ENCODE peak calls at places on chromosome X, in nine cellular contexts. G is dorsolateral prefrontal cortex; A is heart right ventricle; V is brain microvascular endothelial cell; U is spleen; O is upper lobe of left lung; I is right cardiac atrium; B is naive thymus-derived CD4-positive, alpha-beta T cell; C is IMR-90. K is an unnamed sample.

GRCh38 chrX:102067966-102068723 is 57.3 kb upstream of the TCEAL2 start:
- DNase-seq in A (no peak), I (no peak), O (no peak), U (no peak), C (peak), B (peak), V (peak), G (no peak), K (no peak)

GRCh38 chrX:97633798-97634197 is 750.1 kb downstream of the RPA4 start:
- DNase-seq in G (no peak), B (no peak), V (no peak), U (no peak), I (no peak), A (no peak), C (no peak), O (no peak), K (no peak)

GRCh38 chrX:24097741-24098140 is 43.0 kb downstream of the EIF2S3 start:
- DNase-seq in B (no peak), C (peak), U (no peak), G (no peak), O (no peak), I (no peak), A (no peak), V (no peak), K (no peak)

GRCh38 chrX:55057691-55058249 is 17.1 kb upstream of the PAGE2B start:
- DNase-seq in V (peak), B (peak), U (no peak), O (no peak), G (no peak), I (no peak), A (peak), C (peak), K (no peak)

GRCh38 chrX:132488819-132489255 is at the start of gene MBNL3:
- DNase-seq in C (peak), V (no peak), I (peak), O (peak), A (peak), B (peak), U (peak), G (no peak), K (no peak)

GRCh38 chrX:323721-324628 is 5.4 kb upstream of the GTPBP6 start:
- DNase-seq in U (peak), G (peak), A (no peak), C (peak), V (peak), I (peak), B (no peak), O (peak), K (peak)

GRCh38 chrX:148499638-148500427 is 584 bp upstream of the AFF2 start:
- DNase-seq in O (peak), G (no peak), A (no peak), C (no peak), I (no peak), U (peak), V (no peak), B (no peak), K (no peak)

GRCh38 chrX:115560978-115561604 is at the start of gene PLS3:
- DNase-seq in G (peak), C (peak), I (peak), V (peak), U (peak), A (peak), O (peak), B (no peak), K (no peak)

GRCh38 chrX:63506320-63506719 is 155.2 kb upstream of the SPIN4 start:
- DNase-seq in O (no peak), G (no peak), A (no peak), B (no peak), C (peak), U (no peak), V (no peak), I (no peak), K (no peak)

GRCh38 chrX:68696267-68696666 is 48.8 kb downstream of the STARD8 start:
- DNase-seq in C (no peak), B (no peak), I (no peak), O (no peak), U (peak), A (no peak), V (no peak), G (no peak), K (no peak)

GRCh38 chrX:80511969-80512760 is 91.9 kb downstream of the TENT5D start:
- DNase-seq in U (no peak), V (no peak), G (no peak), A (no peak), B (no peak), I (no peak), O (no peak), C (no peak), K (no peak)

GRCh38 chrX:35711281-35711680 is 86.9 kb upstream of the MAGEB16 start:
- DNase-seq in C (no peak), O (no peak), B (no peak), V (peak), A (no peak), I (no peak), U (no peak), G (no peak), K (no peak)

GRCh38 chrX:129876734-129877395 is 29.1 kb upstream of the UTP14A start:
- DNase-seq in O (no peak), V (peak), B (no peak), A (no peak), I (no peak), G (no peak), U (no peak), C (peak), K (peak)

GRCh38 chrX:49910344-49910743 is 12.1 kb upstream of the CLCN5 start:
- DNase-seq in G (no peak), U (no peak), C (no peak), A (no peak), O (no peak), I (no peak), V (no peak), B (no peak), K (no peak)

GRCh38 chrX:151974336-151975227 is at the start of gene GABRE:
- DNase-seq in B (no peak), C (no peak), U (no peak), I (peak), A (peak), O (peak), G (no peak), V (no peak), K (no peak)

GRCh38 chrX:70444326-70445196 is at the start of gene DLG3:
- DNase-seq in U (no peak), I (peak), V (no peak), A (no peak), B (no peak), O (peak), G (peak), C (peak), K (no peak)

GRCh38 chrX:103404225-103405008 is 28.1 kb downstream of the BEX3 start:
- DNase-seq in I (peak), A (peak), V (peak), C (peak), U (no peak), B (peak), G (peak), O (peak), K (no peak)

GRCh38 chrX:115589419-115589818 is 28.4 kb downstream of the PLS3 start:
- DNase-seq in I (no peak), O (no peak), V (no peak), B (no peak), U (no peak), G (no peak), A (no peak), C (no peak), K (peak)

GRCh38 chrX:40278340-40279090 is 180.8 kb upstream of the BCOR start:
- DNase-seq in U (no peak), I (no peak), O (no peak), V (peak), C (no peak), B (no peak), G (no peak), A (no peak), K (no peak)

GRCh38 chrX:154715825-154716224 is 35.1 kb downstream of the GAB3 start:
- DNase-seq in O (no peak), B (no peak), I (no peak), A (no peak), V (no peak), G (no peak), U (no peak), C (no peak), K (no peak)
- H3K27ac ChIP-seq in O (no peak), B (no peak), I (no peak), A (no peak), V (no peak), G (no peak), U (peak), C (no peak), K (no peak)

DNA sequence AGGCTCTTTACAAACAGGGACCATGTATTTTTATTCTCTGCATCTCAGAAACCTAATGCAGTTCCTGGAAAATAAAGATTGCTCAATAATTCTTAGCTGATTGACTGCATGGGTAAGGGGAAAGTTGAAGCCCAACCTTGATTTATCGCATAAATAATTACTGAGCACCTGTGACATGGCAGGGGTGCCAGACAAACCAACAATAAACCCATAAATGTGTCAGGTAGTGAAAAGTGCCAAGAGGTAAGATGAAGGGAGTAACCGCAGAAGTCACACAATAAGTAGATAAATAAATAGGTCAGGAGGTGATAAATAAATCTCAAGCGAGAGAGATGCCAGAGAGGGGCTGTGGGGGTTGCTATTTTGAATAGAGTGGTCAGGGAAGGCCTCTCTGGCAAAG is 20.1 kb upstream of the AP1S2 start:
- DNase-seq in V (no peak), I (no peak), O (no peak), U (no peak), B (no peak), G (no peak), C (no peak), A (no peak), K (no peak)
- H3K27ac ChIP-seq in V (no peak), I (no peak), O (no peak), U (no peak), B (no peak), G (no peak), C (no peak), A (no peak), K (no peak)

GRCh38 chrX:96435636-96436035 is 249.0 kb upstream of the DIAPH2 start:
- DNase-seq in U (no peak), C (peak), V (peak), A (no peak), O (no peak), G (no peak), B (no peak), I (no peak), K (no peak)
- H3K27ac ChIP-seq in U (no peak), C (peak), V (peak), A (peak), O (no peak), G (no peak), B (no peak), I (no peak), K (no peak)

GRCh38 chrX:10926906-10927305 is 184.2 kb upstream of the HCCS start:
- DNase-seq in U (no peak), I (no peak), O (no peak), A (no peak), B (no peak), V (no peak), C (peak), G (no peak), K (no peak)

GRCh38 chrX:10922158-10922557 is 189.0 kb upstream of the HCCS start:
- DNase-seq in G (no peak), V (peak), O (no peak), U (no peak), C (peak), I (no peak), A (no peak), B (no peak), K (peak)

GRCh38 chrX:10926404-10926803 is 184.7 kb upstream of the HCCS start:
- DNase-seq in B (no peak), U (no peak), A (no peak), V (no peak), I (no peak), C (no peak), G (no peak), O (no peak), K (no peak)

GRCh38 chrX:10922841-10923240 is 188.3 kb upstream of the HCCS start:
- DNase-seq in U (no peak), G (no peak), V (no peak), A (no peak), C (no peak), O (no peak), B (no peak), I (no peak), K (no peak)
- H3K27ac ChIP-seq in U (no peak), G (no peak), V (no peak), A (no peak), C (no peak), O (no peak), B (no peak), I (no peak), K (no peak)

DNA sequence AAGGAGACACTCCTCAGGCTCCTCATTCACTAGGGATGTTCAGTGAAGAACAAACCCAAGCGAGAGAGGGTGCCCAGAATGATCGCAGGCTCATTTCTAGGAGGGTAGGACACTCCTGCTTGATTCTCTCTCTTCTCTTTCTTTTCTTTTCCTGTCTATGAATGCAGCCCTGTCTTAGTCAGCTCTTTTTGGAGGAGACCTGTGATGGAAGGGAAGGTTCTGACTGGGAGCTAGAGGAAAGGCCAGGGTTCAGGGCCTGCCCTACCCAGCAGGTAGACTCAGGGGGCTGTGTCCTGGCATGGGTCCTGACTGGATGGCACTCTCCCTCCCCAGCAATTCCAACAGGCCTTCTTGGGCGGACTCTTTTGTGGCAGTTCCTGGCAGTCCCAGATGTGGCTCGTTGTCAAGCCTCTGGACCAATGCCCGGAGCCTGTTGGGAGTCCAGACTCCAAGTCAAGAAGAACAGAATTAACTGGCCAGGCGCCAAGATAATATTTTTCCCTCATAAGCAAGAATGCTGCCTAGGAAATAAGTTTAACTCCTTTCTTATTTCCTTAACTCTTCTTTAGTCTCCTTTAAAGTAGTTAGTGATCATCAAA is 139.4 kb upstream of the SCML1 start:
- DNase-seq in B (no peak), V (peak), I (peak), A (peak), C (no peak), O (no peak), U (no peak), G (no peak), K (no peak)
- H3K27ac ChIP-seq in B (no peak), V (no peak), I (peak), A (peak), C (no peak), O (no peak), U (peak), G (no peak), K (no peak)

GRCh38 chrX:46549914-46550313 is 4.7 kb upstream of the ZNF674 start:
- DNase-seq in B (no peak), G (no peak), U (no peak), C (no peak), V (no peak), A (no peak), O (no peak), I (no peak), K (no peak)

GRCh38 chrX:46551494-46552128 is 6.4 kb upstream of the ZNF674 start:
- DNase-seq in I (no peak), A (no peak), G (no peak), V (peak), U (no peak), C (peak), O (no peak), B (no peak), K (no peak)

GRCh38 chrX:46545111-46546005 is at the start of gene ZNF674:
- DNase-seq in A (peak), O (peak), U (peak), I (peak), G (peak), V (peak), C (peak), B (peak), K (peak)

GRCh38 chrX:46543441-46543840 is 1.8 kb downstream of the ZNF674 start:
- DNase-seq in I (no peak), C (no peak), A (no peak), V (no peak), U (no peak), B (no peak), O (no peak), G (no peak), K (no peak)

GRCh38 chrX:46547857-46548256 is 2.6 kb upstream of the ZNF674 start:
- DNase-seq in V (peak), I (no peak), B (no peak), G (no peak), U (no peak), O (no peak), A (no peak), C (peak), K (no peak)
- H3K27ac ChIP-seq in V (peak), I (no peak), B (no peak), G (no peak), U (no peak), O (no peak), A (no peak), C (peak), K (peak)

DNA sequence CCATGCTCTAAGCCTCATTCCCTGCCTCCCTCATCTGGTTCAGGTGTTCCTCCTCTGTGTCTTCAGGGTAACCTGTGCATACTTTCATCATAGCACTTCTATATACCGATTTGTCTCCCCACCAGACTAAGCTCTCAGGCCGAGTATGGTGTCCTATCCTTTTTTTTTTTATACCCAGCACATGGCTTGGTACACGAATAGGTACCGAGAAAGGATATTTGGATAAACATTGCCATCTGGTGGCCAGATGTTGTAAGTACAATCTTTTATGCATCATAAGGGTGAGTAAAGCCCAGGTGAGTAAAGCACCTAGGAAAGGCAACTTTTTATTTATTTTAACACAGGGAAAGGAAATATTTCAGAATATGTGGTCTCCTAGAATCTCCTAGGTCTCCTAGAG is 68.4 kb downstream of the MID2 start:
- DNase-seq in I (no peak), V (peak), G (no peak), A (peak), U (no peak), B (peak), O (no peak), C (peak), K (no peak)
- H3K27ac ChIP-seq in I (no peak), V (no peak), G (no peak), A (no peak), U (no peak), B (no peak), O (no peak), C (no peak), K (no peak)

K was measured in epithelial cell of prostate.